ENCODE peak calls at places on chromosomes 5 and 9, in seven cellular contexts. One of them, this sample, is unnamed. For H3K4me1, the result is how much of the 10 kb centered on the place peaks cover.

GRCh38 chr5:181039471-181039870 is 595 bp upstream of the BTNL9 start:
- DNase-seq in tibial nerve: no peak
- DNase-seq in pancreas: no peak
- DNase-seq in neural progenitor cell: no peak
- DNase-seq in OCI-LY7: no peak
- DNase-seq in uterus: no peak
- DNase-seq in astrocyte: no peak
- DNase-seq in this sample: no peak

GRCh38 chr5:135112008-135112670 is 78.1 kb upstream of the PITX1 start:
- DNase-seq in neural progenitor cell: peak
- DNase-seq in pancreas: no peak
- DNase-seq in OCI-LY7: no peak
- DNase-seq in uterus: no peak
- DNase-seq in tibial nerve: no peak
- DNase-seq in astrocyte: no peak
- DNase-seq in this sample: no peak

GRCh38 chr9:17236147-17236546 is 101.3 kb downstream of the CNTLN start:
- DNase-seq in astrocyte: no peak
- DNase-seq in pancreas: no peak
- DNase-seq in uterus: no peak
- DNase-seq in tibial nerve: no peak
- DNase-seq in OCI-LY7: no peak
- DNase-seq in neural progenitor cell: no peak
- DNase-seq in this sample: no peak

GRCh38 chr5:52777186-52777585 is 10.5 kb upstream of the ITGA1 start:
- DNase-seq in tibial nerve: no peak
- DNase-seq in uterus: no peak
- DNase-seq in pancreas: no peak
- DNase-seq in astrocyte: no peak
- DNase-seq in neural progenitor cell: no peak
- DNase-seq in OCI-LY7: no peak
- DNase-seq in this sample: no peak

GRCh38 chr5:57494104-57495098 is 11.8 kb upstream of the ACTBL2 start:
- DNase-seq in pancreas: peak
- DNase-seq in uterus: no peak
- DNase-seq in neural progenitor cell: no peak
- DNase-seq in tibial nerve: no peak
- DNase-seq in astrocyte: peak
- DNase-seq in OCI-LY7: no peak
- DNase-seq in this sample: peak

GRCh38 chr5:147040856-147041255 is 162.3 kb upstream of the PPP2R2B start:
- DNase-seq in tibial nerve: no peak
- DNase-seq in astrocyte: no peak
- DNase-seq in neural progenitor cell: no peak
- DNase-seq in OCI-LY7: no peak
- DNase-seq in uterus: no peak
- DNase-seq in pancreas: no peak
- DNase-seq in this sample: no peak

GRCh38 chr5:75648712-75649111 is 37.5 kb downstream of the ANKDD1B start:
- DNase-seq in neural progenitor cell: no peak
- DNase-seq in OCI-LY7: no peak
- DNase-seq in astrocyte: no peak
- DNase-seq in uterus: no peak
- DNase-seq in tibial nerve: no peak
- DNase-seq in pancreas: no peak
- DNase-seq in this sample: no peak

GRCh38 chr9:3946840-3947239 is 353.0 kb downstream of the GLIS3 start:
- DNase-seq in pancreas: no peak
- DNase-seq in uterus: no peak
- DNase-seq in neural progenitor cell: no peak
- DNase-seq in astrocyte: no peak
- DNase-seq in OCI-LY7: no peak
- DNase-seq in tibial nerve: no peak
- DNase-seq in this sample: no peak

GRCh38 chr5:9197881-9198260 is 348.0 kb downstream of the SEMA5A start:
- DNase-seq in tibial nerve: no peak
- DNase-seq in pancreas: no peak
- DNase-seq in neural progenitor cell: no peak
- DNase-seq in astrocyte: peak
- DNase-seq in uterus: no peak
- DNase-seq in OCI-LY7: peak
- DNase-seq in this sample: no peak

GRCh38 chr9:15349892-15350761 is 43.1 kb upstream of the TTC39B start:
- DNase-seq in uterus: no peak
- DNase-seq in neural progenitor cell: no peak
- DNase-seq in pancreas: peak
- DNase-seq in astrocyte: peak
- DNase-seq in OCI-LY7: no peak
- DNase-seq in tibial nerve: no peak
- DNase-seq in this sample: no peak

GRCh38 chr5:128774605-128775004 is 190.7 kb upstream of the SLC27A6 start:
- DNase-seq in neural progenitor cell: no peak
- DNase-seq in uterus: no peak
- DNase-seq in OCI-LY7: no peak
- DNase-seq in astrocyte: peak
- DNase-seq in pancreas: no peak
- DNase-seq in tibial nerve: no peak
- DNase-seq in this sample: no peak

GRCh38 chr9:4541848-4542247 is 51.6 kb downstream of the SLC1A1 start:
- DNase-seq in neural progenitor cell: no peak
- DNase-seq in pancreas: no peak
- DNase-seq in tibial nerve: no peak
- DNase-seq in OCI-LY7: no peak
- DNase-seq in uterus: no peak
- DNase-seq in astrocyte: no peak
- DNase-seq in this sample: no peak

GRCh38 chr5:55177078-55177477 is 4.1 kb upstream of the CDC20B start:
- DNase-seq in tibial nerve: no peak
- DNase-seq in pancreas: no peak
- DNase-seq in uterus: no peak
- DNase-seq in neural progenitor cell: no peak
- DNase-seq in astrocyte: no peak
- DNase-seq in OCI-LY7: no peak
- DNase-seq in this sample: no peak

GRCh38 chr5:110686264-110686663 is 40.2 kb downstream of the TMEM232 start:
- DNase-seq in uterus: no peak
- DNase-seq in astrocyte: no peak
- DNase-seq in tibial nerve: no peak
- DNase-seq in neural progenitor cell: no peak
- DNase-seq in OCI-LY7: no peak
- DNase-seq in pancreas: no peak
- DNase-seq in this sample: no peak

GRCh38 chr9:107738789-107739188 is 249.2 kb upstream of the KLF4 start:
- DNase-seq in uterus: no peak
- DNase-seq in tibial nerve: no peak
- DNase-seq in astrocyte: peak
- DNase-seq in neural progenitor cell: no peak
- DNase-seq in pancreas: no peak
- DNase-seq in OCI-LY7: no peak
- DNase-seq in this sample: peak

GRCh38 chr5:57779383-57780223 is 297.0 kb upstream of the ACTBL2 start:
- DNase-seq in pancreas: no peak
- DNase-seq in OCI-LY7: peak
- DNase-seq in uterus: peak
- DNase-seq in tibial nerve: no peak
- DNase-seq in astrocyte: peak
- DNase-seq in neural progenitor cell: peak
- DNase-seq in this sample: no peak

GRCh38 chr5:101012880-101013279 is 109.8 kb upstream of the ST8SIA4 start:
- DNase-seq in astrocyte: no peak
- DNase-seq in OCI-LY7: peak
- DNase-seq in pancreas: no peak
- DNase-seq in tibial nerve: no peak
- DNase-seq in neural progenitor cell: peak
- DNase-seq in uterus: no peak
- DNase-seq in this sample: no peak

GRCh38 chr5:161921781-161922180 is 73.9 kb downstream of the GABRA1 start:
- DNase-seq in neural progenitor cell: no peak
- DNase-seq in tibial nerve: no peak
- DNase-seq in pancreas: no peak
- DNase-seq in uterus: no peak
- DNase-seq in astrocyte: no peak
- DNase-seq in OCI-LY7: no peak
- DNase-seq in this sample: no peak

GRCh38 chr5:135190345-135191083 is 156.5 kb upstream of the PITX1 start:
- DNase-seq in tibial nerve: no peak
- DNase-seq in pancreas: no peak
- DNase-seq in OCI-LY7: no peak
- DNase-seq in astrocyte: no peak
- DNase-seq in uterus: no peak
- DNase-seq in neural progenitor cell: peak
- DNase-seq in this sample: no peak

GRCh38 chr9:76395381-76395780 is 1.2 kb upstream of the RFK start:
- DNase-seq in tibial nerve: no peak
- DNase-seq in pancreas: no peak
- DNase-seq in neural progenitor cell: no peak
- DNase-seq in OCI-LY7: no peak
- DNase-seq in astrocyte: no peak
- DNase-seq in uterus: no peak
- DNase-seq in this sample: no peak

GRCh38 chr5:53381-54174 is 38.4 kb upstream of the PLEKHG4B start:
- DNase-seq in neural progenitor cell: peak
- DNase-seq in astrocyte: peak
- DNase-seq in uterus: no peak
- DNase-seq in tibial nerve: no peak
- DNase-seq in pancreas: peak
- DNase-seq in OCI-LY7: no peak
- DNase-seq in this sample: no peak

GRCh38 chr5:126234563-126235195 is 188.5 kb upstream of the GRAMD2B start:
- DNase-seq in uterus: no peak
- DNase-seq in OCI-LY7: peak
- DNase-seq in pancreas: no peak
- DNase-seq in tibial nerve: no peak
- DNase-seq in astrocyte: peak
- DNase-seq in neural progenitor cell: peak
- DNase-seq in this sample: no peak

GRCh38 chr5:9034671-9035070 is 511.2 kb downstream of the SEMA5A start:
- DNase-seq in tibial nerve: no peak
- DNase-seq in astrocyte: peak
- DNase-seq in OCI-LY7: no peak
- DNase-seq in uterus: no peak
- DNase-seq in pancreas: no peak
- DNase-seq in neural progenitor cell: no peak
- DNase-seq in this sample: no peak

GRCh38 chr9:121316852-121317373 is 49.0 kb downstream of the GSN start:
- DNase-seq in uterus: no peak
- DNase-seq in astrocyte: no peak
- DNase-seq in OCI-LY7: no peak
- DNase-seq in tibial nerve: no peak
- DNase-seq in pancreas: no peak
- DNase-seq in neural progenitor cell: no peak
- DNase-seq in this sample: peak

GRCh38 chr5:138243794-138244193 is 30.6 kb downstream of the GFRA3 start:
- DNase-seq in pancreas: no peak
- DNase-seq in tibial nerve: peak
- DNase-seq in neural progenitor cell: no peak
- DNase-seq in astrocyte: no peak
- DNase-seq in OCI-LY7: no peak
- DNase-seq in uterus: no peak
- DNase-seq in this sample: no peak
- H3K27ac ChIP-seq in pancreas: no peak
- H3K27ac ChIP-seq in tibial nerve: peak
- H3K27ac ChIP-seq in neural progenitor cell: no peak
- H3K27ac ChIP-seq in astrocyte: no peak
- H3K27ac ChIP-seq in OCI-LY7: no peak
- H3K27ac ChIP-seq in uterus: no peak
- H3K27ac ChIP-seq in this sample: no peak

GRCh38 chr5:95912029-95912428 is 49.6 kb downstream of the ELL2 start:
- DNase-seq in pancreas: no peak
- DNase-seq in tibial nerve: no peak
- DNase-seq in astrocyte: no peak
- DNase-seq in neural progenitor cell: no peak
- DNase-seq in OCI-LY7: no peak
- DNase-seq in uterus: no peak
- DNase-seq in this sample: no peak
- H3K4me1 ChIP-seq in pancreas: under half
- H3K4me1 ChIP-seq in tibial nerve: under half
- H3K4me1 ChIP-seq in astrocyte: under half
- H3K4me1 ChIP-seq in neural progenitor cell: under half
- H3K4me1 ChIP-seq in OCI-LY7: under half
- H3K4me1 ChIP-seq in uterus: under half
- H3K4me1 ChIP-seq in this sample: under half

GRCh38 chr5:35884789-35885172 is 28.1 kb downstream of the IL7R start:
- DNase-seq in neural progenitor cell: no peak
- DNase-seq in OCI-LY7: peak
- DNase-seq in uterus: no peak
- DNase-seq in pancreas: no peak
- DNase-seq in astrocyte: no peak
- DNase-seq in tibial nerve: no peak
- DNase-seq in this sample: no peak
- H3K27ac ChIP-seq in neural progenitor cell: no peak
- H3K27ac ChIP-seq in OCI-LY7: peak
- H3K27ac ChIP-seq in uterus: no peak
- H3K27ac ChIP-seq in pancreas: no peak
- H3K27ac ChIP-seq in astrocyte: no peak
- H3K27ac ChIP-seq in tibial nerve: no peak
- H3K27ac ChIP-seq in this sample: no peak

GRCh38 chr5:36875789-36876388 is 680 bp upstream of the NIPBL start:
- DNase-seq in neural progenitor cell: peak
- DNase-seq in tibial nerve: peak
- DNase-seq in astrocyte: peak
- DNase-seq in uterus: peak
- DNase-seq in pancreas: peak
- DNase-seq in OCI-LY7: peak
- DNase-seq in this sample: peak

GRCh38 chr5:36877667-36878420 is 1.3 kb downstream of the NIPBL start:
- DNase-seq in pancreas: no peak
- DNase-seq in tibial nerve: no peak
- DNase-seq in astrocyte: peak
- DNase-seq in uterus: no peak
- DNase-seq in OCI-LY7: peak
- DNase-seq in neural progenitor cell: peak
- DNase-seq in this sample: no peak

GRCh38 chr5:36875051-36875788 is 1.3 kb upstream of the NIPBL start:
- DNase-seq in astrocyte: peak
- DNase-seq in uterus: peak
- DNase-seq in neural progenitor cell: peak
- DNase-seq in pancreas: peak
- DNase-seq in OCI-LY7: peak
- DNase-seq in tibial nerve: peak
- DNase-seq in this sample: peak

GRCh38 chr5:36876965-36877666 is 547 bp downstream of the NIPBL start:
- DNase-seq in OCI-LY7: peak
- DNase-seq in astrocyte: peak
- DNase-seq in uterus: peak
- DNase-seq in neural progenitor cell: peak
- DNase-seq in pancreas: peak
- DNase-seq in tibial nerve: peak
- DNase-seq in this sample: peak

DNA sequence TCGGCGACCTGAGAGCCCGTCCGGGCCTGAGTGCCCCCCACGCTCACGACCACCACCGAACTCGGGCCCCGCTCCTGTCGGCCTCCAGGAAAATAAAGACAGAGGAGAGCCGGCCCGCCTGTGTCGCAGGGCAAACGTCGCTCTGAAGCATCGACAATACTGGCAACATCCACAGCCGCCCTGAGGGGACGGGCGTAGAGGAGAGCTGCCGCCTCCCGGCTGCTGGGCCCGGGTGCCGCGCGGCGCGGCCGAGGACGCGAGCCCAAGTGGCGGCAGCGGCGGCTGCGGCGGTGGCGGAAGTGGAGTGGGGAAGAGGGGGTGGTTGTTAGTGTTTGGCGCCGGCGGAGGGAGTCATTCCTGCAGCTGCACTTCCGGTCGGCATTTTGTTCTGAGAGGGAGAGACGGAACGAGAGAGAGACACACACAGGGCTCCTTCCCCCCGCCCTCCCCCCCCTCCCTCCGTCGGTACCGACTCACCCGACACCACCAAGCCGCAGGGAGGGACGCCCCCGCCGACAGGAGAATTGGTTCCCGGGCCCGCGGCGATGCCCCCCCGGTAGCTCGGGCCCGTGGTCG is at the start of gene NIPBL:
- DNase-seq in neural progenitor cell: peak
- DNase-seq in uterus: peak
- DNase-seq in astrocyte: peak
- DNase-seq in OCI-LY7: peak
- DNase-seq in pancreas: peak
- DNase-seq in tibial nerve: peak
- DNase-seq in this sample: peak
- H3K4me1 ChIP-seq in neural progenitor cell: under half
- H3K4me1 ChIP-seq in uterus: under half
- H3K4me1 ChIP-seq in astrocyte: under half
- H3K4me1 ChIP-seq in OCI-LY7: under half
- H3K4me1 ChIP-seq in pancreas: under half
- H3K4me1 ChIP-seq in tibial nerve: under half
- H3K4me1 ChIP-seq in this sample: under half

This sample was measured in tibial artery.